ENCODE peak calls at places on chromosome X, in six cellular contexts. One of them, this sample, is unnamed.

GRCh38 chrX:22278375-22278774 is 5.7 kb downstream of the CBLL2 start:
- DNase-seq in suprapubic skin: no peak
- DNase-seq in heart right ventricle: no peak
- DNase-seq in osteoblast: no peak
- DNase-seq in CD8-positive, alpha-beta T cell: no peak
- DNase-seq in lower leg skin: no peak
- DNase-seq in this sample: no peak

GRCh38 chrX:132737743-132738142 is 220.7 kb downstream of the HS6ST2 start:
- DNase-seq in lower leg skin: no peak
- DNase-seq in CD8-positive, alpha-beta T cell: no peak
- DNase-seq in heart right ventricle: no peak
- DNase-seq in suprapubic skin: no peak
- DNase-seq in osteoblast: no peak
- DNase-seq in this sample: no peak

GRCh38 chrX:56766554-56767412 is 37.7 kb downstream of the NBDY start:
- DNase-seq in CD8-positive, alpha-beta T cell: no peak
- DNase-seq in heart right ventricle: no peak
- DNase-seq in osteoblast: peak
- DNase-seq in suprapubic skin: no peak
- DNase-seq in lower leg skin: peak
- DNase-seq in this sample: no peak

GRCh38 chrX:72312311-72312940 is 6.7 kb upstream of the CITED1 start:
- DNase-seq in suprapubic skin: no peak
- DNase-seq in lower leg skin: no peak
- DNase-seq in osteoblast: no peak
- DNase-seq in heart right ventricle: no peak
- DNase-seq in CD8-positive, alpha-beta T cell: no peak
- DNase-seq in this sample: no peak

GRCh38 chrX:110173192-110174175 is 144.4 kb downstream of the AMMECR1 start:
- DNase-seq in suprapubic skin: no peak
- DNase-seq in lower leg skin: no peak
- DNase-seq in osteoblast: peak
- DNase-seq in heart right ventricle: no peak
- DNase-seq in CD8-positive, alpha-beta T cell: no peak
- DNase-seq in this sample: no peak

GRCh38 chrX:71493111-71493613 is 39.7 kb upstream of the OGT start:
- DNase-seq in lower leg skin: no peak
- DNase-seq in CD8-positive, alpha-beta T cell: no peak
- DNase-seq in suprapubic skin: peak
- DNase-seq in heart right ventricle: peak
- DNase-seq in osteoblast: peak
- DNase-seq in this sample: no peak

GRCh38 chrX:103211012-103211715 is 3.7 kb upstream of the BEX4 start:
- DNase-seq in heart right ventricle: no peak
- DNase-seq in lower leg skin: peak
- DNase-seq in CD8-positive, alpha-beta T cell: peak
- DNase-seq in suprapubic skin: no peak
- DNase-seq in osteoblast: peak
- DNase-seq in this sample: no peak

GRCh38 chrX:69034451-69034850 is 130.8 kb downstream of the PJA1 start:
- DNase-seq in lower leg skin: no peak
- DNase-seq in suprapubic skin: no peak
- DNase-seq in osteoblast: no peak
- DNase-seq in CD8-positive, alpha-beta T cell: no peak
- DNase-seq in heart right ventricle: no peak
- DNase-seq in this sample: no peak

GRCh38 chrX:136200466-136200865 is 50.7 kb downstream of the MAP7D3 start:
- DNase-seq in suprapubic skin: no peak
- DNase-seq in CD8-positive, alpha-beta T cell: no peak
- DNase-seq in lower leg skin: no peak
- DNase-seq in heart right ventricle: no peak
- DNase-seq in osteoblast: no peak
- DNase-seq in this sample: no peak

GRCh38 chrX:123830309-123830708 is 29.5 kb upstream of the XIAP start:
- DNase-seq in CD8-positive, alpha-beta T cell: no peak
- DNase-seq in heart right ventricle: no peak
- DNase-seq in lower leg skin: no peak
- DNase-seq in suprapubic skin: no peak
- DNase-seq in osteoblast: peak
- DNase-seq in this sample: no peak

GRCh38 chrX:70134116-70134477 is 850 bp downstream of the IGBP1 start:
- DNase-seq in CD8-positive, alpha-beta T cell: no peak
- DNase-seq in suprapubic skin: no peak
- DNase-seq in osteoblast: peak
- DNase-seq in lower leg skin: no peak
- DNase-seq in heart right ventricle: no peak
- DNase-seq in this sample: no peak

GRCh38 chrX:31420711-31421151 is 348.9 kb upstream of the FTHL17 start:
- DNase-seq in CD8-positive, alpha-beta T cell: no peak
- DNase-seq in lower leg skin: no peak
- DNase-seq in suprapubic skin: no peak
- DNase-seq in heart right ventricle: no peak
- DNase-seq in osteoblast: no peak
- DNase-seq in this sample: no peak

GRCh38 chrX:136146614-136147319 is 566 bp upstream of the FHL1 start:
- DNase-seq in suprapubic skin: peak
- DNase-seq in osteoblast: peak
- DNase-seq in lower leg skin: no peak
- DNase-seq in CD8-positive, alpha-beta T cell: no peak
- DNase-seq in heart right ventricle: peak
- DNase-seq in this sample: no peak

GRCh38 chrX:16828126-16828908 is 41.8 kb downstream of the RBBP7 start:
- DNase-seq in heart right ventricle: no peak
- DNase-seq in CD8-positive, alpha-beta T cell: no peak
- DNase-seq in lower leg skin: no peak
- DNase-seq in osteoblast: no peak
- DNase-seq in suprapubic skin: no peak
- DNase-seq in this sample: no peak

GRCh38 chrX:16188687-16189086 is 21.4 kb downstream of the MAGEB17 start:
- DNase-seq in heart right ventricle: no peak
- DNase-seq in CD8-positive, alpha-beta T cell: no peak
- DNase-seq in lower leg skin: no peak
- DNase-seq in osteoblast: no peak
- DNase-seq in suprapubic skin: no peak
- DNase-seq in this sample: no peak

GRCh38 chrX:24774650-24775049 is 80.9 kb downstream of the POLA1 start:
- DNase-seq in suprapubic skin: no peak
- DNase-seq in osteoblast: no peak
- DNase-seq in lower leg skin: no peak
- DNase-seq in CD8-positive, alpha-beta T cell: no peak
- DNase-seq in heart right ventricle: no peak
- DNase-seq in this sample: no peak

GRCh38 chrX:71107762-71108360 is 1.3 kb upstream of the CXorf65 start:
- DNase-seq in osteoblast: no peak
- DNase-seq in CD8-positive, alpha-beta T cell: peak
- DNase-seq in heart right ventricle: no peak
- DNase-seq in lower leg skin: no peak
- DNase-seq in suprapubic skin: no peak
- DNase-seq in this sample: no peak

GRCh38 chrX:131763674-131764073 is 219.8 kb downstream of the OR13H1 start:
- DNase-seq in osteoblast: no peak
- DNase-seq in CD8-positive, alpha-beta T cell: no peak
- DNase-seq in heart right ventricle: no peak
- DNase-seq in suprapubic skin: peak
- DNase-seq in lower leg skin: peak
- DNase-seq in this sample: peak

GRCh38 chrX:108584617-108585211 is 145.1 kb downstream of the COL4A5 start:
- DNase-seq in osteoblast: no peak
- DNase-seq in lower leg skin: no peak
- DNase-seq in heart right ventricle: no peak
- DNase-seq in CD8-positive, alpha-beta T cell: no peak
- DNase-seq in suprapubic skin: no peak
- DNase-seq in this sample: no peak

GRCh38 chrX:75963774-75964173 is 178.7 kb upstream of the MAGEE2 start:
- DNase-seq in CD8-positive, alpha-beta T cell: no peak
- DNase-seq in osteoblast: no peak
- DNase-seq in heart right ventricle: no peak
- DNase-seq in suprapubic skin: no peak
- DNase-seq in lower leg skin: no peak
- DNase-seq in this sample: no peak

GRCh38 chrX:47879447-47879846 is 42.7 kb downstream of the ZNF81 start:
- DNase-seq in heart right ventricle: no peak
- DNase-seq in suprapubic skin: no peak
- DNase-seq in lower leg skin: no peak
- DNase-seq in osteoblast: no peak
- DNase-seq in CD8-positive, alpha-beta T cell: no peak
- DNase-seq in this sample: no peak

GRCh38 chrX:1507511-1508463 is 29.2 kb downstream of the P2RY8 start:
- DNase-seq in lower leg skin: peak
- DNase-seq in CD8-positive, alpha-beta T cell: no peak
- DNase-seq in heart right ventricle: no peak
- DNase-seq in osteoblast: peak
- DNase-seq in suprapubic skin: peak
- DNase-seq in this sample: no peak

GRCh38 chrX:119688856-119689455 is 4.0 kb downstream of the SEPTIN6 start:
- DNase-seq in CD8-positive, alpha-beta T cell: no peak
- DNase-seq in heart right ventricle: no peak
- DNase-seq in lower leg skin: no peak
- DNase-seq in osteoblast: no peak
- DNase-seq in suprapubic skin: no peak
- DNase-seq in this sample: no peak

GRCh38 chrX:151711787-151712186 is 4.0 kb upstream of the FATE1 start:
- DNase-seq in lower leg skin: no peak
- DNase-seq in CD8-positive, alpha-beta T cell: no peak
- DNase-seq in osteoblast: no peak
- DNase-seq in heart right ventricle: no peak
- DNase-seq in suprapubic skin: peak
- DNase-seq in this sample: no peak

GRCh38 chrX:116272328-116272727 is 101.8 kb downstream of the AGTR2 start:
- DNase-seq in heart right ventricle: no peak
- DNase-seq in lower leg skin: no peak
- DNase-seq in osteoblast: no peak
- DNase-seq in CD8-positive, alpha-beta T cell: no peak
- DNase-seq in suprapubic skin: no peak
- DNase-seq in this sample: no peak

GRCh38 chrX:19886888-19887531 is 390 bp downstream of the SH3KBP1 start:
- DNase-seq in suprapubic skin: peak
- DNase-seq in heart right ventricle: no peak
- DNase-seq in lower leg skin: peak
- DNase-seq in CD8-positive, alpha-beta T cell: no peak
- DNase-seq in osteoblast: peak
- DNase-seq in this sample: no peak

GRCh38 chrX:53239474-53239873 is 14.5 kb upstream of the KDM5C start:
- DNase-seq in lower leg skin: no peak
- DNase-seq in suprapubic skin: no peak
- DNase-seq in heart right ventricle: no peak
- DNase-seq in osteoblast: peak
- DNase-seq in CD8-positive, alpha-beta T cell: no peak
- DNase-seq in this sample: no peak
- TF ChIP-seq CTCF in lower leg skin: no peak
- TF ChIP-seq CTCF in suprapubic skin: no peak
- TF ChIP-seq CTCF in heart right ventricle: no peak
- TF ChIP-seq CTCF in osteoblast: peak
- TF ChIP-seq CTCF in CD8-positive, alpha-beta T cell: no peak
- TF ChIP-seq CTCF in this sample: no peak

GRCh38 chrX:53445977-53446376 is 11.8 kb upstream of the HSD17B10 start:
- DNase-seq in osteoblast: peak
- DNase-seq in suprapubic skin: no peak
- DNase-seq in heart right ventricle: peak
- DNase-seq in CD8-positive, alpha-beta T cell: no peak
- DNase-seq in lower leg skin: no peak
- DNase-seq in this sample: no peak
- TF ChIP-seq CTCF in osteoblast: peak
- TF ChIP-seq CTCF in suprapubic skin: no peak
- TF ChIP-seq CTCF in heart right ventricle: no peak
- TF ChIP-seq CTCF in CD8-positive, alpha-beta T cell: no peak
- TF ChIP-seq CTCF in lower leg skin: no peak
- TF ChIP-seq CTCF in this sample: no peak

GRCh38 chrX:13471269-13471668 is 98.1 kb upstream of the EGFL6 start:
- DNase-seq in suprapubic skin: no peak
- DNase-seq in lower leg skin: no peak
- DNase-seq in CD8-positive, alpha-beta T cell: no peak
- DNase-seq in heart right ventricle: no peak
- DNase-seq in osteoblast: no peak
- DNase-seq in this sample: no peak

GRCh38 chrX:13468096-13468495 is 101.3 kb upstream of the EGFL6 start:
- DNase-seq in suprapubic skin: no peak
- DNase-seq in heart right ventricle: no peak
- DNase-seq in CD8-positive, alpha-beta T cell: no peak
- DNase-seq in osteoblast: no peak
- DNase-seq in lower leg skin: no peak
- DNase-seq in this sample: no peak

GRCh38 chrX:13470680-13470967 is 98.8 kb upstream of the EGFL6 start:
- DNase-seq in heart right ventricle: no peak
- DNase-seq in osteoblast: no peak
- DNase-seq in lower leg skin: no peak
- DNase-seq in suprapubic skin: no peak
- DNase-seq in CD8-positive, alpha-beta T cell: no peak
- DNase-seq in this sample: no peak

GRCh38 chrX:13467243-13467642 is 102.2 kb upstream of the EGFL6 start:
- DNase-seq in CD8-positive, alpha-beta T cell: no peak
- DNase-seq in lower leg skin: no peak
- DNase-seq in heart right ventricle: no peak
- DNase-seq in suprapubic skin: no peak
- DNase-seq in osteoblast: no peak
- DNase-seq in this sample: no peak

DNA sequence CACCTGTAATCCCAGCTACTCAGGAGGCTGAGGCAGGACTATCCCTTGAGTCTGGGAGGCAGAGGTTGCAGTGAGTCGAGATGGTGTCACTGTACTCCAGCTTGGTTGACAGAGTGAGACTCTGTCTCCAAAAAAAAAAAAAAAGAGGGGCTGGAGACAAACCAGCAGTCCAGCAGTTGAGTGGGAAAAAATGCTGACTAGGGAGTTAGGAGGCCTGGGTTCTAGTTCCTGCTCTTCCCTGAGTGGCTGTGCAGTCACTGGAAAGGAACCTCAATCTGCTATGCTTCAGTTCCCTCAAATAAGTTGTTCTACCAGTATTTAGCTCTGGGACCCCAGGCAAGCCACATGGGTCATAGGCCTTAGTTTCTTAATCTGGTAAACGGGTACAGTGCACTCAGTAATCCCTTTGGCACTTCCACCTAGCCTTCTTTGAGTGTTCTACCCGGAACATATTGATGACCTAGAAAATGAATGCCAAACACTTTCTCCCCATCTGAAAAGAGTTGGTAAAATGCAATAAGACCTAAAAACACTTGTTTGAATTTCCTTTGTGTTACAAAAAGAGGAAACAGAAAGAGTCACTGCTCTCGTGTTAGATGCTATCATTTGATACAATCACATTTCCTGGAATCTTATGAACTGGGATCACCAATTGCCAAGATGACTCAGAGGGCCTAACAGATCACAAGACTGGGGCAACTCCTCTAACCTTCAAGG is 99.3 kb upstream of the EGFL6 start:
- DNase-seq in CD8-positive, alpha-beta T cell: no peak
- DNase-seq in heart right ventricle: no peak
- DNase-seq in osteoblast: peak
- DNase-seq in lower leg skin: no peak
- DNase-seq in suprapubic skin: no peak
- DNase-seq in this sample: no peak
- TF ChIP-seq CTCF in CD8-positive, alpha-beta T cell: no peak
- TF ChIP-seq CTCF in heart right ventricle: no peak
- TF ChIP-seq CTCF in osteoblast: no peak
- TF ChIP-seq CTCF in lower leg skin: no peak
- TF ChIP-seq CTCF in suprapubic skin: no peak
- TF ChIP-seq CTCF in this sample: no peak

GRCh38 chrX:7706032-7706431 is 136.9 kb upstream of the VCX start:
- DNase-seq in heart right ventricle: no peak
- DNase-seq in lower leg skin: no peak
- DNase-seq in osteoblast: no peak
- DNase-seq in suprapubic skin: no peak
- DNase-seq in CD8-positive, alpha-beta T cell: no peak
- DNase-seq in this sample: no peak

GRCh38 chrX:7709845-7710244 is 133.1 kb upstream of the VCX start:
- DNase-seq in osteoblast: no peak
- DNase-seq in CD8-positive, alpha-beta T cell: no peak
- DNase-seq in suprapubic skin: no peak
- DNase-seq in heart right ventricle: no peak
- DNase-seq in lower leg skin: no peak
- DNase-seq in this sample: no peak

GRCh38 chrX:7711167-7711566 is 131.8 kb upstream of the VCX start:
- DNase-seq in heart right ventricle: no peak
- DNase-seq in CD8-positive, alpha-beta T cell: no peak
- DNase-seq in suprapubic skin: no peak
- DNase-seq in lower leg skin: no peak
- DNase-seq in osteoblast: no peak
- DNase-seq in this sample: no peak
- TF ChIP-seq CTCF in heart right ventricle: no peak
- TF ChIP-seq CTCF in CD8-positive, alpha-beta T cell: no peak
- TF ChIP-seq CTCF in suprapubic skin: no peak
- TF ChIP-seq CTCF in lower leg skin: no peak
- TF ChIP-seq CTCF in osteoblast: no peak
- TF ChIP-seq CTCF in this sample: no peak